ENCODE peak calls at places on chromosomes 3 and 15, in five cellular contexts. T, J, N, F and Y are unnamed samples. For H3K4me1, the result is how much of the 10 kb centered on the place peaks cover.

GRCh38 chr3:16101295-16102186 is 72.9 kb upstream of the GALNT15 start:
- DNase-seq in T (no peak), J (no peak), N (peak), F (no peak), Y (no peak)

GRCh38 chr3:43995078-43995928 is 246.4 kb upstream of the TOPAZ1 start:
- DNase-seq in T (peak), J (no peak), N (peak), F (no peak), Y (no peak)

GRCh38 chr3:197889204-197889930 is 60.6 kb upstream of the RPL35A start:
- DNase-seq in T (no peak), J (no peak), N (peak), F (no peak), Y (no peak)

GRCh38 chr3:121362035-121362734 is 183.6 kb downstream of the POLQ start:
- DNase-seq in T (no peak), J (no peak), N (no peak), F (no peak), Y (no peak)

GRCh38 chr3:190155752-190156151 is 35.1 kb upstream of the P3H2 start:
- DNase-seq in T (no peak), J (no peak), N (peak), F (peak), Y (no peak)

GRCh38 chr3:101072299-101072698 is 79.1 kb upstream of the ABI3BP start:
- DNase-seq in T (no peak), J (no peak), N (peak), F (no peak), Y (no peak)

GRCh38 chr3:61927332-61927731 is 366.0 kb downstream of the PTPRG start:
- DNase-seq in T (no peak), J (peak), N (peak), F (no peak), Y (no peak)

GRCh38 chr15:96353931-96354730 is 23.6 kb downstream of the NR2F2 start:
- DNase-seq in T (peak), J (peak), N (no peak), F (peak), Y (no peak)

GRCh38 chr15:80418892-80419537 is 14.8 kb downstream of the ARNT2 start:
- DNase-seq in T (no peak), J (no peak), N (peak), F (no peak), Y (no peak)

GRCh38 chr3:111072016-111072891 is 638 bp downstream of the NECTIN3 start:
- DNase-seq in T (peak), J (peak), N (peak), F (peak), Y (peak)

GRCh38 chr15:63019539-63020109 is 22.9 kb upstream of the TPM1 start:
- DNase-seq in T (no peak), J (peak), N (peak), F (peak), Y (no peak)

GRCh38 chr15:72183781-72184164 is 13.8 kb downstream of the GRAMD2A start:
- DNase-seq in T (no peak), J (no peak), N (no peak), F (no peak), Y (no peak)
- H3K4me3 ChIP-seq in T (peak), J (peak), N (peak), F (peak), Y (peak)

GRCh38 chr3:58334013-58334321 is 1.3 kb downstream of the PXK start:
- DNase-seq in T (no peak), J (no peak), N (no peak), F (no peak), Y (no peak)
- H3K27ac ChIP-seq in T (no peak), J (peak), N (no peak), F (no peak), Y (peak)

GRCh38 chr15:101613130-101614000 is 38.8 kb downstream of the TM2D3 start:
- DNase-seq in T (peak), J (peak), N (peak), F (peak), Y (no peak)

GRCh38 chr15:101612676-101613075 is 39.5 kb downstream of the TM2D3 start:
- DNase-seq in T (no peak), J (peak), N (no peak), F (no peak), Y (no peak)

GRCh38 chr15:101615414-101615985 is 36.7 kb downstream of the TM2D3 start:
- DNase-seq in T (no peak), J (peak), N (no peak), F (no peak), Y (no peak)

GRCh38 chr15:101614761-101615160 is 37.4 kb downstream of the TM2D3 start:
- DNase-seq in T (no peak), J (no peak), N (no peak), F (no peak), Y (no peak)

DNA sequence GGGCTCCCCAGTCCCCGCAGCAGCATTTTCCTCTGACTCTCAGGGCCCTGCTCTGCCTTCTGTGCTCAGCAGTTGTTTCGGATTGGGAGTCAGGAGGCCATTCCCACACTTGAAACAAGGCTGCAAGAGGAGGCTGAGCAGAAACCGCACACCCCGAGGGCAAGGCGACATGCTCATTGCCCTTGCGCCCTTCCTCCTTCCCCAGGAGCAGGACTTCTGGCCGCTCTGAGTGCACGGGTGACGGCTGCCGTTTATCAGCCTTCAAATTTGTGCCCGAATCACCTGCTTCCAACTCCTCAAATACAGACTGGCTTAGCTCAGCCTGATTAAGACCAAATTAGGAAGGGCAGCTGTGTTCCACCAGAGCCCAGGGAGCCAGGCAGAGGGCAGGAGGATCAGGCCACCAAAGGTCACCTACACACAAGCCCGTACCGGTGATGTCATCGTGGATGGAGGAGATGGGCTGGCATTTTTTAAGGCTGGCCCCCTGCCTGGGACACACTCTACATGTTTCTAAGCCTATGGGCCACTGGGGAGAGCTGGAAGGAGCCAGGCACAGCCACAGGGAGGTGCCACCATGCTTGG is 38.1 kb downstream of the TM2D3 start:
- DNase-seq in T (no peak), J (peak), N (no peak), F (no peak), Y (no peak)
- H3K4me1 ChIP-seq in T (under half), J (half or more), N (under half), F (under half), Y (under half)

GRCh38 chr3:66036586-66037061 is 2.1 kb downstream of the MAGI1 start:
- DNase-seq in T (no peak), J (no peak), N (no peak), F (peak), Y (no peak)
- H3K4me3 ChIP-seq in T (peak), J (peak), N (peak), F (peak), Y (peak)

DNA sequence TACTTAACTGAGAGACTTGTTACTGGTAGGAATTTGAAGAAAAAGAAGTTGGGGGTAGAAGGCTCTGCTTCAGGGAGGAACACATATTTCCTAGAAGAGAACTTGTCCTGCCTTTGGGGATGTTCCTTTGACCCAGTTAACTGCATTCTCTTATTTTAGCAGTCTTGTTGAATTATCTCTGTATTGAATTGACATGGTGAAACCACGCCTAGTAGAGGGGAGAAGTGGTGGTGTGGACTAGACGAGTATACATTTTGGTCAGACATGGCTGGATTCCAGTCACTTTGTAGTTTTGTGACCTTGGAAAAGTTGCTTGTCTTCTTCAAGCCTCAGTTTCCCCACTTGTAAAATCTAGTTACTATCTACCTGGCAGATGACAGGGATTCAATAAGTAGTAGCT is 87.8 kb downstream of the FNDC3B start:
- DNase-seq in T (no peak), J (no peak), N (no peak), F (no peak), Y (no peak)
- H3K27ac ChIP-seq in T (no peak), J (peak), N (no peak), F (no peak), Y (peak)

GRCh38 chr3:154018100-154018696 is 103.0 kb upstream of the ARHGEF26 start:
- DNase-seq in T (no peak), J (no peak), N (no peak), F (peak), Y (no peak)

GRCh38 chr3:154015307-154015706 is 105.9 kb upstream of the ARHGEF26 start:
- DNase-seq in T (no peak), J (no peak), N (no peak), F (no peak), Y (no peak)
- H3K4me1 ChIP-seq in T (under half), J (under half), N (under half), F (under half), Y (under half)

GRCh38 chr15:60235951-60236710 is 161.7 kb downstream of the ANXA2 start:
- DNase-seq in T (no peak), J (no peak), N (no peak), F (no peak), Y (no peak)
- H3K4me3 ChIP-seq in T (no peak), J (no peak), N (no peak), F (no peak), Y (no peak)

DNA sequence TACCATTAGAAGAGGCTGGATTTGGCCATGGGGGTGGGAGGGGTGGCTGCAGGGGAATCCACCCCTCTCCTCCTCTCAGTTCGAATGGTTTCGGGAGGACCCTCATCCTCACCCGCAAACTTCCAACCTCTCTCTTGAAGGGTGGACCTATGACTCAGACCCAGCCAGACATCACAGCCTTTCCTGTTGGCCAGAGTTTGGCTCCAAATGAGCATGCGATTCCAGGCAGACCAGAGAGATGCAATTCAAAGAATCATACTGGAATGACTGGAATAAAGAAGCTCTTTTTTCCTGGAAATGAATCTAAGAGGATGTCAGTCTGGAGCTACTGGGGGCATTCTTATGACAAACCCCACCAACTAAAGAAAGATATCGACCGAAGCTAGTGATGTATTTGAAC is 516.7 kb upstream of the MDFIC2 start:
- DNase-seq in T (no peak), J (no peak), N (no peak), F (no peak), Y (no peak)
- H3K27ac ChIP-seq in T (no peak), J (no peak), N (no peak), F (no peak), Y (no peak)

GRCh38 chr3:184563941-184564684 is 2.5 kb downstream of the EPHB3 start:
- DNase-seq in T (peak), J (no peak), N (no peak), F (no peak), Y (no peak)
- H3K4me1 ChIP-seq in T (half or more), J (under half), N (half or more), F (half or more), Y (under half)